ENCODE peak calls at places on chromosomes 13 and 19, in nine cellular contexts. J is mesendoderm, E is thyroid gland, W is heart right ventricle, M is neural progenitor cell, O is uterus, K is fibroblast of lung, S is tibial artery, B is K562. V is an unnamed sample. For H3K4me1, the result is how much of the 10 kb centered on the place peaks cover.

GRCh38 chr19:7904074-7905020 is 670 bp downstream of the MAP2K7 start:
- DNase-seq in J (peak), E (no peak), W (no peak), M (peak), O (peak), K (no peak), S (peak), B (peak), V (peak)

GRCh38 chr13:76820759-76821158 is 65.4 kb downstream of the KCTD12 start:
- DNase-seq in J (peak), E (peak), W (peak), M (no peak), O (peak), K (peak), S (peak), B (no peak), V (peak)

GRCh38 chr13:19622189-19622588 is 11.3 kb upstream of the MPHOSPH8 start:
- DNase-seq in J (no peak), E (no peak), W (no peak), M (no peak), O (no peak), K (no peak), S (no peak), B (no peak), V (no peak)

GRCh38 chr13:28753946-28754345 is 35.2 kb upstream of the SLC46A3 start:
- DNase-seq in J (peak), E (no peak), W (no peak), M (no peak), O (no peak), K (no peak), S (no peak), B (no peak), V (no peak)

GRCh38 chr19:38228491-38229439 is 4.7 kb upstream of the DPF1 start:
- DNase-seq in J (peak), E (no peak), W (no peak), M (peak), O (no peak), K (no peak), S (no peak), B (peak), V (no peak)

GRCh38 chr19:15280915-15281683 is 48.9 kb upstream of the EPHX3 start:
- DNase-seq in J (peak), E (peak), W (peak), M (peak), O (peak), K (peak), S (peak), B (peak), V (peak)

GRCh38 chr19:46115396-46116109 is 8.9 kb downstream of the IGFL3 start:
- DNase-seq in J (no peak), E (no peak), W (no peak), M (no peak), O (peak), K (peak), S (no peak), B (no peak), V (no peak)

GRCh38 chr13:106851251-106851650 is 283.3 kb upstream of the ARGLU1 start:
- DNase-seq in J (peak), E (no peak), W (no peak), M (no peak), O (no peak), K (no peak), S (no peak), B (no peak), V (no peak)

GRCh38 chr13:51894239-51894638 is 32.5 kb downstream of the CCDC70 start:
- DNase-seq in J (peak), E (no peak), W (no peak), M (no peak), O (no peak), K (no peak), S (no peak), B (peak), V (no peak)

GRCh38 chr13:23723463-23723862 is 153.3 kb downstream of the TNFRSF19 start:
- DNase-seq in J (no peak), E (peak), W (no peak), M (no peak), O (no peak), K (peak), S (no peak), B (no peak), V (no peak)

GRCh38 chr13:28494861-28495585 is at the start of gene FLT1:
- DNase-seq in J (peak), E (peak), W (peak), M (peak), O (peak), K (no peak), S (no peak), B (no peak), V (peak)

GRCh38 chr19:39996218-39996810 is 546 bp upstream of the ZNF546 start:
- DNase-seq in J (no peak), E (peak), W (no peak), M (no peak), O (no peak), K (peak), S (no peak), B (peak), V (no peak)

DNA sequence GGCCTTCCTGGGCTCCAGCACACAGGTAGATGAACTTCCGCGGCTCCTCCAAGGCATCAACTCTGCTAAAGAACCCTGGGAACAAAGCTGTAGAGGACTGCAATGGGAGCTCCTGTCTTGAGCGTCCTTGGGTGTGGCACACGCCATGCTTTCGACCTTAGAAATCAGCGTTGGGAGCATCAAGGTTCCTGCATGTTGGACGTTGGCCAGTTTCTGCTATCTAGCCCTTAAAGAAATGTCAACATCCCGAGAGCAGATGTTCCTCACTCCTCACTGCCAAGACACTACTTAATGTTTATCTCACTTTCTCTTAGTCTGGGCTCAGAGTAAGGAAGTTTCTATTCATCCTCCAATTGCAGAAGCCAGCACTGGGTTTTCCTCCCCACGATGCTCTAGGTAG is 70.6 kb upstream of the MEDAG start:
- DNase-seq in J (no peak), E (no peak), W (no peak), M (no peak), O (no peak), K (peak), S (no peak), B (no peak), V (peak)
- H3K4me1 ChIP-seq in J (under half), E (under half), W (under half), M (under half), O (under half), K (under half), S (under half), B (under half), V (under half)

GRCh38 chr19:47663435-47663910 is 49.7 kb upstream of the EHD2 start:
- DNase-seq in J (no peak), E (no peak), W (no peak), M (no peak), O (no peak), K (peak), S (no peak), B (no peak), V (no peak)
- H3K27ac ChIP-seq in J (peak), E (peak), W (peak), M (no peak), O (peak), K (peak), S (peak), B (peak), V (peak)

GRCh38 chr19:1065606-1066109 is 1.3 kb upstream of the ARHGAP45 start:
- DNase-seq in J (peak), E (no peak), W (no peak), M (no peak), O (no peak), K (no peak), S (no peak), B (no peak), V (no peak)
- H3K4me1 ChIP-seq in J (under half), E (under half), W (under half), M (under half), O (under half), K (under half), S (under half), B (half or more), V (under half)

GRCh38 chr13:113411216-113412023 is 41.9 kb downstream of the ADPRHL1 start:
- DNase-seq in J (no peak), E (no peak), W (peak), M (peak), O (peak), K (peak), S (peak), B (no peak), V (no peak)
- H3K27ac ChIP-seq in J (no peak), E (no peak), W (peak), M (no peak), O (no peak), K (peak), S (peak), B (no peak), V (no peak)